ENCODE peak calls at places on chromosome 11, in four cellular contexts. N is heart right ventricle, S is fibroblast of pulmonary artery, L is fibroblast of villous mesenchyme. K is an unnamed sample.

GRCh38 chr11:94767701-94768601 is at the start of gene AMOTL1:
- DNase-seq in N (peak), S (peak), L (peak), K (peak)

GRCh38 chr11:8070417-8071101 is 10.5 kb upstream of the TUB start:
- DNase-seq in N (no peak), S (peak), L (peak), K (peak)

GRCh38 chr11:18010271-18010670 is 2.6 kb downstream of the SERGEF start:
- DNase-seq in N (no peak), S (no peak), L (no peak), K (no peak)

GRCh38 chr11:61585115-61585514 is 4.2 kb upstream of the SYT7 start:
- DNase-seq in N (no peak), S (no peak), L (no peak), K (no peak)

GRCh38 chr11:72343159-72343756 is 91.1 kb downstream of the CLPB start:
- DNase-seq in N (no peak), S (no peak), L (no peak), K (no peak)

GRCh38 chr11:59891781-59892181 is 13.2 kb downstream of the OOSP3 start:
- DNase-seq in N (peak), S (peak), L (peak), K (no peak)

GRCh38 chr11:81237139-81237538 is 1496.5 kb downstream of the FAM181B start:
- DNase-seq in N (peak), S (peak), L (peak), K (peak)

GRCh38 chr11:31808268-31808667 is 2.9 kb downstream of the PAX6 start:
- DNase-seq in N (no peak), S (no peak), L (no peak), K (no peak)

GRCh38 chr11:69110451-69110850 is 45.3 kb upstream of the SMIM38 start:
- DNase-seq in N (no peak), S (no peak), L (no peak), K (no peak)

GRCh38 chr11:115391598-115391997 is 112.6 kb downstream of the CADM1 start:
- DNase-seq in N (no peak), S (no peak), L (no peak), K (no peak)

GRCh38 chr11:68749501-68750196 is 1.7 kb downstream of the TESMIN start:
- DNase-seq in N (no peak), S (peak), L (no peak), K (no peak)

GRCh38 chr11:77093056-77093891 is 9.4 kb upstream of the OMP start:
- DNase-seq in N (no peak), S (no peak), L (no peak), K (no peak)

GRCh38 chr11:37770145-37770544 is 1172.1 kb upstream of the RAG2 start:
- DNase-seq in N (no peak), S (peak), L (no peak), K (peak)

GRCh38 chr11:119155733-119156492 is 7.1 kb downstream of the ABCG4 start:
- DNase-seq in N (no peak), S (no peak), L (peak), K (no peak)
- TF ChIP-seq CTCF in N (no peak), S (peak), L (peak), K (no peak)

GRCh38 chr11:111823131-111823530 is 48.2 kb downstream of the ALG9 start:
- DNase-seq in N (no peak), S (no peak), L (no peak), K (no peak)

GRCh38 chr11:111815489-111815888 is 49.3 kb upstream of the PPP2R1B start:
- DNase-seq in N (no peak), S (no peak), L (peak), K (no peak)

GRCh38 chr11:111819161-111820058 is 52.0 kb downstream of the ALG9 start:
- DNase-seq in N (peak), S (peak), L (peak), K (no peak)

GRCh38 chr11:111823629-111824028 is 47.8 kb downstream of the ALG9 start:
- DNase-seq in N (no peak), S (no peak), L (no peak), K (no peak)

DNA sequence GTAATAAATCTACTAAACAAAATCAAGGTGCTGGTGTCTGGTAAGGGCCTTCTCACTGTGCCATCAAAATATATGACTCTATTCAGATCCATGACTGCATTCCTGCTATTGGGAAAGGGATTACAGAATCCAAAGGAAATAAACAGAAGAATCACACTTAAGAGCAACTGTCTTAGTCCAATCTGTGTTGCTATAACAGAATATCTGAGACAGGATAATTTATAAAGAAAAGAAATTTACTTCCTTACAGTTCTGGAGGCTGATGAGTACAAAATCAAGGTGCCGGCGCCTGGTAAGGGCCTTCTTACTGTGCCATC is 51.4 kb downstream of the ALG9 start:
- DNase-seq in N (no peak), S (no peak), L (no peak), K (no peak)
- H3K4me3 ChIP-seq in N (no peak), S (no peak), L (no peak), K (no peak)

GRCh38 chr11:57487021-57487778 is 26.9 kb downstream of the RTN4RL2 start:
- DNase-seq in N (no peak), S (no peak), L (no peak), K (no peak)

GRCh38 chr11:57487920-57488319 is 27.6 kb downstream of the SLC43A1 start:
- DNase-seq in N (no peak), S (no peak), L (no peak), K (no peak)

GRCh38 chr11:57490456-57491248 is 24.9 kb downstream of the SLC43A1 start:
- DNase-seq in N (no peak), S (peak), L (no peak), K (peak)

GRCh38 chr11:57493507-57494503 is 21.7 kb downstream of the SLC43A1 start:
- DNase-seq in N (no peak), S (peak), L (peak), K (peak)

DNA sequence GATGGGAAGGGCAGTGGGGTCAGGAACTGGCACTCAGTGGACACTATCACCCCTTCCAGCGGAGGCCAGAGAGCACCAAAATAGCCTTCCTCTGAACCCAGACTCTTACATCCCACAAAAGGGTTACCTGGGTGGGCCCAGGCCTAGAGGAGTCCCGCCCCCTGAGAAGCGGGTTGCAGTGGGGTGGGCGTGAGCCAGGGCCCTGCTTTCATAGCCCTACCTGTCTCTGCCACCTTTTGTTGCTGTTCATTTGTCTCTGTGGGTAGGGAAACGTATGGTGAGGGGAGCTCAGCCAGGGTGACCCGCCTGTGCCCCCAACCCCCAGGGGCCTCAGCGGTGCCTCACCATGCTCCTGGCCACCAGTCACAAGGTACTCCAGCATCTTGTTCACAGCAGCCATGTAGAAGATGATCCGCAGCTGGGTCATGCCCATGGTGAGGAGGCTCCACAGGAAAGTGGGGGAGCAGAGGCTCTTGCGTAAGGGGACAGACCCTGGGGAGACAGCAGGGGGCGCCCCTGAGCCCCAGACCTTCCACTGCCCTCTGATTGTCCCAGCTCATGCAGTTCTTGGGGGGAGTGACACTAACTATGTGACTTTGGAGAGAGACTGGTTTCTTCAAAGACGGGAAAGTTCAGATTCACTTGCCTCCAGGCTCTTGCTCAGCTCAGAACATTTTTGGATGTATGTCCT is 24.0 kb downstream of the SLC43A1 start:
- DNase-seq in N (no peak), S (peak), L (peak), K (peak)
- TF ChIP-seq CTCF in N (peak), S (peak), L (peak), K (peak)

GRCh38 chr11:45180158-45180887 is 33.9 kb downstream of the PRDM11 start:
- DNase-seq in N (no peak), S (no peak), L (no peak), K (peak)
- H3K4me3 ChIP-seq in N (peak), S (peak), L (peak), K (peak)

GRCh38 chr11:128467610-128468041 is 119.7 kb downstream of the ETS1 start:
- DNase-seq in N (peak), S (peak), L (peak), K (peak)
- TF ChIP-seq CTCF in N (no peak), S (peak), L (peak), K (peak)

GRCh38 chr11:925158-925495 is 543 bp upstream of the AP2A2 start:
- DNase-seq in N (peak), S (no peak), L (no peak), K (no peak)
- H3K4me3 ChIP-seq in N (no peak), S (peak), L (peak), K (peak)

GRCh38 chr11:75314771-75315438 is 36.6 kb downstream of the ARRB1 start:
- DNase-seq in N (no peak), S (no peak), L (no peak), K (no peak)
- TF ChIP-seq CTCF in N (no peak), S (no peak), L (no peak), K (no peak)

DNA sequence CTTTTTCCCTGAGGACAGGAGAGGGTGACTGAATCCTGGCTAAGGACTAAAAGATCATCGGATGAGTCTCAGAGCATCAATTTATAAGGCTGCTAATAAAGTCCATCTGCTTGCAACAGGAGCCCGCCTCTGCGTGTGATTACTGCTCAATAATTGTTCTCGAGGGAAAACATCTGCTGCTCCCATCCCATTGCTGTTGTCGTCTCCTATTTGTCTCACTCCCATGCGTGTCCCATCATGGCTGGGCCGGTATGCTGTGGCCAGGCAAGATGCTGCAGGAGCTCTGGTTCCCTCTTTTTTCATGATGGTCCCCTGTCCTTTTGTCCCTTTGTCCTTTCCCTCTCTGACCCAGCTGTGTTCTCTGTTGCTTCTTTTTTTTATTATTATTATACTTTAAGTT is 121.2 kb downstream of the SPATA19 start:
- DNase-seq in N (no peak), S (no peak), L (no peak), K (no peak)
- H3K4me3 ChIP-seq in N (no peak), S (no peak), L (no peak), K (no peak)

GRCh38 chr11:55895216-55895615 is 12.1 kb downstream of the TRIM51 start:
- DNase-seq in N (no peak), S (no peak), L (no peak), K (no peak)
- TF ChIP-seq CTCF in N (no peak), S (no peak), L (no peak), K (no peak)

GRCh38 chr11:108008656-108009496 is at the start of gene CUL5:
- DNase-seq in N (peak), S (peak), L (peak), K (peak)

GRCh38 chr11:108016647-108017046 is 7.9 kb downstream of the CUL5 start:
- DNase-seq in N (no peak), S (no peak), L (no peak), K (no peak)

GRCh38 chr11:108009497-108010360 is 1.0 kb downstream of the CUL5 start:
- DNase-seq in N (no peak), S (peak), L (peak), K (peak)

GRCh38 chr11:108007819-108008218 is 879 bp upstream of the CUL5 start:
- DNase-seq in N (no peak), S (no peak), L (no peak), K (no peak)

GRCh38 chr11:108012139-108012725 is 3.5 kb downstream of the CUL5 start:
- DNase-seq in N (no peak), S (no peak), L (no peak), K (no peak)
- H3K4me3 ChIP-seq in N (no peak), S (no peak), L (no peak), K (no peak)